ENCODE peak calls at places on chromosome 15, in four cellular contexts. Z is RPMI7951, Y is epithelial cell of esophagus, K is tibial artery. U is an unnamed sample.

GRCh38 chr15:84748274-84749110 is at the start of gene ZNF592:
- DNase-seq in Z (peak; percentile 88), Y (peak; percentile 77), K (peak; percentile 76), U (peak; percentile 80)

GRCh38 chr15:29071907-29072273 is 186.1 kb downstream of the APBA2 start:
- DNase-seq in Z (no peak), Y (no peak), K (no peak), U (no peak)

GRCh38 chr15:31366169-31366734 is 39.6 kb downstream of the KLF13 start:
- DNase-seq in Z (no peak), Y (no peak), K (peak; percentile 68), U (peak; percentile 6)

GRCh38 chr15:75694241-75695182 is 18.1 kb downstream of the CSPG4 start:
- DNase-seq in Z (peak; percentile 100), Y (peak; percentile 93), K (peak; percentile 87), U (peak; percentile 100)

GRCh38 chr15:58154769-58155168 is 16.6 kb downstream of the AQP9 start:
- DNase-seq in Z (no peak), Y (peak; percentile 33), K (no peak), U (no peak)

GRCh38 chr15:48856947-48857346 is 21.0 kb upstream of the EID1 start:
- DNase-seq in Z (peak; percentile 14), Y (no peak), K (no peak), U (peak; percentile 39)

GRCh38 chr15:25674948-25675347 is 188.2 kb downstream of the ATP10A start:
- DNase-seq in Z (no peak), Y (no peak), K (peak; percentile 84), U (no peak)

GRCh38 chr15:100170673-100171210 is 171.0 kb downstream of the ADAMTS17 start:
- DNase-seq in Z (no peak), Y (no peak), K (no peak), U (no peak)

GRCh38 chr15:29784413-29784812 is 37.9 kb downstream of the TJP1 start:
- DNase-seq in Z (no peak), Y (peak; percentile 23), K (no peak), U (peak; percentile 21)

GRCh38 chr15:90895571-90896117 is 7.5 kb upstream of the MAN2A2 start:
- DNase-seq in Z (peak; percentile 51), Y (no peak), K (no peak), U (no peak)

GRCh38 chr15:93861956-93862741 is 369.2 kb upstream of the MCTP2 start:
- DNase-seq in Z (no peak), Y (peak; percentile 69), K (peak; percentile 29), U (no peak)

GRCh38 chr15:33086500-33087141 is 107.9 kb downstream of the FMN1 start:
- DNase-seq in Z (peak; percentile 73), Y (peak; percentile 71), K (no peak), U (peak; percentile 67)

GRCh38 chr15:41559489-41560177 is 621 bp downstream of the TYRO3 start:
- DNase-seq in Z (no peak), Y (no peak), K (no peak), U (peak; percentile 16)

GRCh38 chr15:53962646-53963561 is 15.3 kb upstream of the UNC13C start:
- DNase-seq in Z (no peak), Y (peak; percentile 54), K (peak; percentile 20), U (no peak)

GRCh38 chr15:88649286-88649733 is 10.5 kb downstream of the ISG20 start:
- DNase-seq in Z (peak; percentile 98), Y (peak; percentile 81), K (no peak), U (peak; percentile 91)

GRCh38 chr15:52419494-52419893 is 109.2 kb downstream of the MYO5A start:
- DNase-seq in Z (no peak), Y (no peak), K (no peak), U (no peak)

GRCh38 chr15:66625531-66625930 is 59.7 kb upstream of the LCTL start:
- DNase-seq in Z (no peak), Y (no peak), K (no peak), U (no peak)

GRCh38 chr15:42385206-42385979 is 26.1 kb downstream of the CAPN3 start:
- DNase-seq in Z (peak; percentile 40), Y (peak; percentile 57), K (no peak), U (peak; percentile 48)

GRCh38 chr15:88610756-88611231 is 10.3 kb upstream of the AEN start:
- DNase-seq in Z (peak; percentile 73), Y (no peak), K (no peak), U (peak; percentile 72)

GRCh38 chr15:31469801-31470545 is 143.3 kb downstream of the KLF13 start:
- DNase-seq in Z (no peak), Y (no peak), K (no peak), U (no peak)

GRCh38 chr15:82808634-82809041 is 790 bp upstream of the WHAMM start:
- DNase-seq in Z (no peak), Y (no peak), K (no peak), U (no peak)

GRCh38 chr15:95174880-95175279 is 943.5 kb downstream of the MCTP2 start:
- DNase-seq in Z (no peak), Y (peak; percentile 20), K (no peak), U (peak; percentile 30)

GRCh38 chr15:80473574-80474223 is 69.5 kb downstream of the ARNT2 start:
- DNase-seq in Z (no peak), Y (no peak), K (no peak), U (no peak)

GRCh38 chr15:64185331-64185911 is 22.6 kb upstream of the PPIB start:
- DNase-seq in Z (no peak), Y (no peak), K (no peak), U (no peak)

GRCh38 chr15:68524753-68525584 is 53.8 kb upstream of the CORO2B start:
- DNase-seq in Z (peak; percentile 67), Y (no peak), K (no peak), U (peak; percentile 77)

GRCh38 chr15:30922469-30923311 is 19.0 kb downstream of the FAN1 start:
- DNase-seq in Z (peak; percentile 63), Y (peak; percentile 81), K (no peak), U (peak; percentile 53)

GRCh38 chr15:90869601-90870353 is 1.4 kb downstream of the FURIN start:
- DNase-seq in Z (peak; percentile 97), Y (peak; percentile 86), K (peak; percentile 85), U (peak; percentile 92)

GRCh38 chr15:90481023-90481422 is 48.7 kb upstream of the CRTC3 start:
- DNase-seq in Z (peak; percentile 11), Y (no peak), K (no peak), U (no peak)

GRCh38 chr15:75104804-75105557 is 81.6 kb downstream of the PPCDC start:
- DNase-seq in Z (peak; percentile 99), Y (peak; percentile 95), K (peak; percentile 38), U (peak; percentile 94)

GRCh38 chr15:44712108-44713005 is 1.0 kb downstream of the B2M start:
- DNase-seq in Z (peak; percentile 93), Y (peak; percentile 64), K (peak; percentile 79), U (peak; percentile 82)

GRCh38 chr15:74174966-74175270 is 1.4 kb downstream of the ISLR start:
- DNase-seq in Z (no peak), Y (no peak), K (no peak), U (no peak)

GRCh38 chr15:65069179-65069578 is 1.4 kb upstream of the RASL12 start:
- DNase-seq in Z (peak; percentile 83), Y (no peak), K (no peak), U (peak; percentile 67)

GRCh38 chr15:58529041-58529440 is 97.2 kb downstream of the LIPC start:
- DNase-seq in Z (no peak), Y (no peak), K (no peak), U (no peak)

GRCh38 chr15:74312445-74313007 is 54.9 kb downstream of the CYP11A1 start:
- DNase-seq in Z (no peak), Y (no peak), K (no peak), U (no peak)

GRCh38 chr15:58551764-58552504 is 120.1 kb downstream of the LIPC start:
- DNase-seq in Z (peak; percentile 95), Y (peak; percentile 78), K (no peak), U (peak; percentile 87)

GRCh38 chr15:55683366-55683765 is 59.6 kb downstream of the PRTG start:
- DNase-seq in Z (peak; percentile 36), Y (peak; percentile 3), K (no peak), U (peak; percentile 27)

U was measured in EL.